ENCODE peak calls at places on chromosome 3, in seven cellular contexts. R, M, D, J, G, V and T are unnamed samples.

GRCh38 chr3:194189243-194189791 is 53.4 kb downstream of the HES1 start:
- DNase-seq in R (no peak), M (no peak), D (peak), J (peak), G (peak), V (no peak), T (no peak)

GRCh38 chr3:126211569-126211968 is 31.2 kb upstream of the ALDH1L1 start:
- DNase-seq in R (no peak), M (no peak), D (peak), J (no peak), G (no peak), V (no peak), T (no peak)

GRCh38 chr3:194269610-194270145 is 81.5 kb downstream of the CPN2 start:
- DNase-seq in R (peak), M (no peak), D (peak), J (peak), G (peak), V (no peak), T (no peak)

GRCh38 chr3:183253364-183253960 is 409 bp downstream of the B3GNT5 start:
- DNase-seq in R (peak), M (no peak), D (peak), J (peak), G (peak), V (peak), T (no peak)

GRCh38 chr3:157836022-157836421 is 270.2 kb downstream of the SHOX2 start:
- DNase-seq in R (no peak), M (no peak), D (no peak), J (peak), G (no peak), V (no peak), T (no peak)

GRCh38 chr3:196774191-196774820 is 34.6 kb downstream of the PAK2 start:
- DNase-seq in R (no peak), M (no peak), D (peak), J (peak), G (peak), V (no peak), T (no peak)

GRCh38 chr3:26704736-26705135 is 82.2 kb downstream of the LRRC3B start:
- DNase-seq in R (no peak), M (no peak), D (no peak), J (no peak), G (no peak), V (no peak), T (no peak)

GRCh38 chr3:153348457-153349137 is 186.6 kb downstream of the RAP2B start:
- DNase-seq in R (no peak), M (no peak), D (peak), J (no peak), G (no peak), V (no peak), T (no peak)

GRCh38 chr3:185402561-185402960 is 39.6 kb downstream of the MAP3K13 start:
- DNase-seq in R (no peak), M (no peak), D (peak), J (peak), G (peak), V (no peak), T (no peak)

GRCh38 chr3:125166581-125166980 is 46.0 kb downstream of the SLC12A8 start:
- DNase-seq in R (no peak), M (no peak), D (no peak), J (peak), G (peak), V (no peak), T (no peak)

GRCh38 chr3:128620268-128620691 is 30.3 kb downstream of the RPN1 start:
- DNase-seq in R (no peak), M (no peak), D (no peak), J (no peak), G (no peak), V (no peak), T (no peak)

GRCh38 chr3:175255698-175256097 is 396.6 kb downstream of the NAALADL2 start:
- DNase-seq in R (no peak), M (no peak), D (peak), J (peak), G (peak), V (no peak), T (no peak)

GRCh38 chr3:179962617-179963387 is 73.9 kb downstream of the PEX5L start:
- DNase-seq in R (no peak), M (no peak), D (no peak), J (no peak), G (no peak), V (no peak), T (no peak)

GRCh38 chr3:194306771-194307640 is 44.1 kb downstream of the CPN2 start:
- DNase-seq in R (no peak), M (no peak), D (no peak), J (no peak), G (no peak), V (no peak), T (no peak)

GRCh38 chr3:45064512-45065372 is 38.6 kb downstream of the CLEC3B start:
- DNase-seq in R (no peak), M (peak), D (peak), J (peak), G (peak), V (peak), T (no peak)

GRCh38 chr3:175260145-175260794 is 401.1 kb downstream of the NAALADL2 start:
- DNase-seq in R (no peak), M (no peak), D (peak), J (peak), G (peak), V (no peak), T (no peak)

GRCh38 chr3:155425351-155425750 is 131.9 kb upstream of the STRIT1 start:
- DNase-seq in R (no peak), M (no peak), D (no peak), J (no peak), G (no peak), V (no peak), T (no peak)

GRCh38 chr3:197730200-197730599 is 6.5 kb downstream of the RUBCN start:
- DNase-seq in R (no peak), M (no peak), D (peak), J (peak), G (peak), V (no peak), T (no peak)

GRCh38 chr3:16258892-16259291 is 5.9 kb downstream of the DPH3 start:
- DNase-seq in R (no peak), M (no peak), D (no peak), J (no peak), G (no peak), V (no peak), T (no peak)

GRCh38 chr3:42014443-42014945 is 52.6 kb upstream of the ULK4 start:
- DNase-seq in R (no peak), M (no peak), D (peak), J (no peak), G (peak), V (peak), T (no peak)

GRCh38 chr3:101858464-101858863 is 9.2 kb downstream of the NFKBIZ start:
- DNase-seq in R (no peak), M (no peak), D (no peak), J (peak), G (no peak), V (no peak), T (no peak)

GRCh38 chr3:168040624-168041208 is 55.0 kb downstream of the GOLIM4 start:
- DNase-seq in R (no peak), M (no peak), D (peak), J (peak), G (peak), V (peak), T (no peak)

GRCh38 chr3:95718168-95718567 is 1096.2 kb upstream of the EPHA6 start:
- DNase-seq in R (no peak), M (no peak), D (no peak), J (no peak), G (no peak), V (no peak), T (no peak)

GRCh38 chr3:180684807-180685206 is 5.5 kb upstream of the CCDC39 start:
- DNase-seq in R (no peak), M (no peak), D (no peak), J (no peak), G (no peak), V (no peak), T (no peak)

GRCh38 chr3:45701167-45701867 is 12.1 kb downstream of the SACM1L start:
- DNase-seq in R (no peak), M (no peak), D (no peak), J (no peak), G (no peak), V (no peak), T (no peak)

GRCh38 chr3:124409650-124410275 is 320.5 kb upstream of the UMPS start:
- DNase-seq in R (no peak), M (no peak), D (peak), J (peak), G (peak), V (no peak), T (no peak)

GRCh38 chr3:144643778-144644191 is 672.2 kb downstream of the DIPK2A start:
- DNase-seq in R (no peak), M (no peak), D (peak), J (peak), G (peak), V (no peak), T (no peak)

GRCh38 chr3:189720746-189721426 is 89.7 kb downstream of the TP63 start:
- DNase-seq in R (no peak), M (no peak), D (no peak), J (no peak), G (peak), V (no peak), T (no peak)

GRCh38 chr3:88863196-88863595 is 244.2 kb upstream of the EPHA3 start:
- DNase-seq in R (no peak), M (no peak), D (peak), J (no peak), G (no peak), V (no peak), T (no peak)

GRCh38 chr3:185532881-185533280 is 19.5 kb downstream of the LIPH start:
- DNase-seq in R (no peak), M (no peak), D (no peak), J (no peak), G (no peak), V (no peak), T (no peak)

GRCh38 chr3:155386306-155386705 is 92.8 kb upstream of the STRIT1 start:
- DNase-seq in R (no peak), M (no peak), D (no peak), J (no peak), G (no peak), V (no peak), T (no peak)

GRCh38 chr3:52218953-52219650 is 6.3 kb downstream of the TLR9 start:
- DNase-seq in R (no peak), M (no peak), D (no peak), J (no peak), G (peak), V (no peak), T (no peak)

GRCh38 chr3:42012378-42012934 is 50.6 kb upstream of the ULK4 start:
- DNase-seq in R (no peak), M (no peak), D (no peak), J (no peak), G (no peak), V (no peak), T (no peak)

GRCh38 chr3:101890716-101891115 is 41.4 kb downstream of the NFKBIZ start:
- DNase-seq in R (no peak), M (no peak), D (peak), J (peak), G (peak), V (no peak), T (no peak)

GRCh38 chr3:52246728-52247454 is 1.3 kb downstream of the PPM1M start:
- DNase-seq in R (no peak), M (no peak), D (no peak), J (no peak), G (no peak), V (peak), T (no peak)

GRCh38 chr3:11128682-11129632 is 25.3 kb upstream of the HRH1 start:
- DNase-seq in R (no peak), M (no peak), D (no peak), J (peak), G (no peak), V (no peak), T (no peak)

GRCh38 chr3:173988912-173989311 is 591.4 kb downstream of the NLGN1 start:
- DNase-seq in R (no peak), M (no peak), D (no peak), J (no peak), G (no peak), V (no peak), T (no peak)

GRCh38 chr3:173993299-173993698 is 595.8 kb downstream of the NLGN1 start:
- DNase-seq in R (no peak), M (no peak), D (peak), J (peak), G (peak), V (no peak), T (no peak)
- TF ChIP-seq CTCF in R (no peak), M (no peak), D (peak), J (peak), G (peak), V (no peak), T (peak)

GRCh38 chr3:174219738-174220137 is 639.4 kb upstream of the NAALADL2 start:
- DNase-seq in R (no peak), M (no peak), D (no peak), J (no peak), G (no peak), V (no peak), T (no peak)
- TF ChIP-seq CTCF in R (no peak), M (no peak), D (no peak), J (no peak), G (no peak), V (no peak), T (peak)

GRCh38 chr3:13673207-13673606 is 124.3 kb downstream of the FBLN2 start:
- DNase-seq in R (no peak), M (no peak), D (peak), J (no peak), G (no peak), V (no peak), T (no peak)
- TF ChIP-seq CTCF in R (no peak), M (no peak), D (peak), J (peak), G (peak), V (peak), T (peak)

GRCh38 chr3:115211810-115212492 is 64.9 kb upstream of the ZBTB20 start:
- DNase-seq in R (no peak), M (no peak), D (no peak), J (no peak), G (no peak), V (no peak), T (no peak)

GRCh38 chr3:115217292-115217677 is 70.2 kb upstream of the ZBTB20 start:
- DNase-seq in R (no peak), M (no peak), D (no peak), J (no peak), G (no peak), V (no peak), T (no peak)

GRCh38 chr3:115212615-115213014 is 65.5 kb upstream of the ZBTB20 start:
- DNase-seq in R (no peak), M (no peak), D (no peak), J (no peak), G (no peak), V (peak), T (no peak)

GRCh38 chr3:115217678-115218451 is 70.8 kb upstream of the ZBTB20 start:
- DNase-seq in R (no peak), M (no peak), D (peak), J (peak), G (peak), V (peak), T (no peak)
- TF ChIP-seq CTCF in R (peak), M (peak), D (peak), J (peak), G (peak), V (peak), T (peak)

GRCh38 chr3:119034256-119035013 is at the start of gene IGSF11:
- DNase-seq in R (no peak), M (peak), D (peak), J (peak), G (peak), V (peak), T (peak)
- TF ChIP-seq CTCF in R (peak), M (peak), D (no peak), J (peak), G (no peak), V (no peak), T (peak)